ENCODE peak calls at places on chromosomes 7 and 10, in eight cellular contexts. One of them, this sample, is unnamed.

GRCh38 chr10:119198438-119198837 is 8.9 kb upstream of the GRK5 start:
- DNase-seq in GM12865: peak; percentile 38
- DNase-seq in AG10803: no peak
- DNase-seq in midbrain: peak; percentile 19
- DNase-seq in germinal center: peak; percentile 37
- DNase-seq in CD4-positive, alpha-beta T cell: no peak
- DNase-seq in GM03348: no peak
- DNase-seq in foreskin fibroblast: no peak
- DNase-seq in this sample: peak; percentile 47

GRCh38 chr7:120272896-120273475 is at the start of gene KCND2:
- DNase-seq in GM12865: peak; percentile 44
- DNase-seq in AG10803: no peak
- DNase-seq in midbrain: no peak
- DNase-seq in germinal center: no peak
- DNase-seq in CD4-positive, alpha-beta T cell: no peak
- DNase-seq in GM03348: peak; percentile 50
- DNase-seq in foreskin fibroblast: no peak
- DNase-seq in this sample: no peak

GRCh38 chr10:96244354-96244753 is 27.0 kb downstream of the BLNK start:
- DNase-seq in GM12865: peak; percentile 92
- DNase-seq in AG10803: no peak
- DNase-seq in midbrain: no peak
- DNase-seq in germinal center: peak; percentile 67
- DNase-seq in CD4-positive, alpha-beta T cell: no peak
- DNase-seq in GM03348: no peak
- DNase-seq in foreskin fibroblast: no peak
- DNase-seq in this sample: no peak

GRCh38 chr10:80261316-80262030 is 28.0 kb downstream of the MAT1A start:
- DNase-seq in GM12865: no peak
- DNase-seq in AG10803: no peak
- DNase-seq in midbrain: no peak
- DNase-seq in germinal center: no peak
- DNase-seq in CD4-positive, alpha-beta T cell: no peak
- DNase-seq in GM03348: no peak
- DNase-seq in foreskin fibroblast: no peak
- DNase-seq in this sample: no peak

GRCh38 chr7:43294080-43294630 is 181.7 kb downstream of the HECW1 start:
- DNase-seq in GM12865: no peak
- DNase-seq in AG10803: peak; percentile 78
- DNase-seq in midbrain: no peak
- DNase-seq in germinal center: no peak
- DNase-seq in CD4-positive, alpha-beta T cell: no peak
- DNase-seq in GM03348: peak; percentile 60
- DNase-seq in foreskin fibroblast: peak; percentile 76
- DNase-seq in this sample: peak; percentile 87

GRCh38 chr7:157139142-157140117 is 704 bp downstream of the UBE3C start:
- DNase-seq in GM12865: peak; percentile 75
- DNase-seq in AG10803: peak; percentile 43
- DNase-seq in midbrain: no peak
- DNase-seq in germinal center: peak; percentile 81
- DNase-seq in CD4-positive, alpha-beta T cell: peak; percentile 32
- DNase-seq in GM03348: peak; percentile 88
- DNase-seq in foreskin fibroblast: peak; percentile 30
- DNase-seq in this sample: peak; percentile 26

GRCh38 chr10:15167411-15168295 is 840 bp downstream of the NMT2 start:
- DNase-seq in GM12865: peak; percentile 70
- DNase-seq in AG10803: peak; percentile 44
- DNase-seq in midbrain: peak; percentile 36
- DNase-seq in germinal center: peak; percentile 49
- DNase-seq in CD4-positive, alpha-beta T cell: peak; percentile 20
- DNase-seq in GM03348: peak; percentile 62
- DNase-seq in foreskin fibroblast: peak; percentile 63
- DNase-seq in this sample: peak; percentile 62

GRCh38 chr7:73909051-73909941 is 48.3 kb downstream of the TMEM270 start:
- DNase-seq in GM12865: no peak
- DNase-seq in AG10803: no peak
- DNase-seq in midbrain: peak; percentile 11
- DNase-seq in germinal center: peak; percentile 37
- DNase-seq in CD4-positive, alpha-beta T cell: no peak
- DNase-seq in GM03348: no peak
- DNase-seq in foreskin fibroblast: no peak
- DNase-seq in this sample: no peak

GRCh38 chr7:1087462-1087809 is 477 bp upstream of the GPER1 start:
- DNase-seq in GM12865: no peak
- DNase-seq in AG10803: peak; percentile 88
- DNase-seq in midbrain: no peak
- DNase-seq in germinal center: no peak
- DNase-seq in CD4-positive, alpha-beta T cell: no peak
- DNase-seq in GM03348: peak; percentile 72
- DNase-seq in foreskin fibroblast: peak; percentile 28
- DNase-seq in this sample: peak; percentile 36

GRCh38 chr10:99004738-99005137 is 230.9 kb downstream of the HPSE2 start:
- DNase-seq in GM12865: no peak
- DNase-seq in AG10803: no peak
- DNase-seq in midbrain: no peak
- DNase-seq in germinal center: no peak
- DNase-seq in CD4-positive, alpha-beta T cell: no peak
- DNase-seq in GM03348: no peak
- DNase-seq in foreskin fibroblast: no peak
- DNase-seq in this sample: no peak

GRCh38 chr7:144759653-144760052 is 76.2 kb downstream of the TPK1 start:
- DNase-seq in GM12865: no peak
- DNase-seq in AG10803: no peak
- DNase-seq in midbrain: no peak
- DNase-seq in germinal center: no peak
- DNase-seq in CD4-positive, alpha-beta T cell: no peak
- DNase-seq in GM03348: no peak
- DNase-seq in foreskin fibroblast: no peak
- DNase-seq in this sample: no peak

GRCh38 chr10:28434063-28434462 is 98.9 kb upstream of the WAC start:
- DNase-seq in GM12865: no peak
- DNase-seq in AG10803: no peak
- DNase-seq in midbrain: no peak
- DNase-seq in germinal center: no peak
- DNase-seq in CD4-positive, alpha-beta T cell: no peak
- DNase-seq in GM03348: no peak
- DNase-seq in foreskin fibroblast: no peak
- DNase-seq in this sample: no peak

GRCh38 chr10:1180836-1181235 is 124.7 kb downstream of the WDR37 start:
- DNase-seq in GM12865: no peak
- DNase-seq in AG10803: no peak
- DNase-seq in midbrain: peak; percentile 35
- DNase-seq in germinal center: no peak
- DNase-seq in CD4-positive, alpha-beta T cell: no peak
- DNase-seq in GM03348: no peak
- DNase-seq in foreskin fibroblast: no peak
- DNase-seq in this sample: no peak

GRCh38 chr10:14982744-14983143 is 23.6 kb downstream of the MEIG1 start:
- DNase-seq in GM12865: no peak
- DNase-seq in AG10803: no peak
- DNase-seq in midbrain: no peak
- DNase-seq in germinal center: no peak
- DNase-seq in CD4-positive, alpha-beta T cell: no peak
- DNase-seq in GM03348: no peak
- DNase-seq in foreskin fibroblast: no peak
- DNase-seq in this sample: no peak

GRCh38 chr7:768881-769504 is 41.9 kb upstream of the PRKAR1B start:
- DNase-seq in GM12865: no peak
- DNase-seq in AG10803: no peak
- DNase-seq in midbrain: peak; percentile 57
- DNase-seq in germinal center: no peak
- DNase-seq in CD4-positive, alpha-beta T cell: no peak
- DNase-seq in GM03348: no peak
- DNase-seq in foreskin fibroblast: no peak
- DNase-seq in this sample: no peak

GRCh38 chr7:103690576-103690975 is 244.6 kb upstream of the SLC26A5 start:
- DNase-seq in GM12865: no peak
- DNase-seq in AG10803: no peak
- DNase-seq in midbrain: no peak
- DNase-seq in germinal center: no peak
- DNase-seq in CD4-positive, alpha-beta T cell: no peak
- DNase-seq in GM03348: no peak
- DNase-seq in foreskin fibroblast: no peak
- DNase-seq in this sample: no peak

GRCh38 chr10:101843032-101843991 is at the start of gene KCNIP2:
- DNase-seq in GM12865: peak; percentile 70
- DNase-seq in AG10803: no peak
- DNase-seq in midbrain: peak; percentile 38
- DNase-seq in germinal center: peak; percentile 79
- DNase-seq in CD4-positive, alpha-beta T cell: no peak
- DNase-seq in GM03348: peak; percentile 41
- DNase-seq in foreskin fibroblast: no peak
- DNase-seq in this sample: no peak

GRCh38 chr10:87896216-87896615 is 32.8 kb downstream of the PTEN start:
- DNase-seq in GM12865: no peak
- DNase-seq in AG10803: no peak
- DNase-seq in midbrain: no peak
- DNase-seq in germinal center: no peak
- DNase-seq in CD4-positive, alpha-beta T cell: no peak
- DNase-seq in GM03348: no peak
- DNase-seq in foreskin fibroblast: no peak
- DNase-seq in this sample: no peak

GRCh38 chr7:12864470-12865046 is 177.1 kb downstream of the ARL4A start:
- DNase-seq in GM12865: no peak
- DNase-seq in AG10803: no peak
- DNase-seq in midbrain: no peak
- DNase-seq in germinal center: no peak
- DNase-seq in CD4-positive, alpha-beta T cell: no peak
- DNase-seq in GM03348: no peak
- DNase-seq in foreskin fibroblast: no peak
- DNase-seq in this sample: no peak

GRCh38 chr10:93384006-93384405 is 98.1 kb downstream of the MYOF start:
- DNase-seq in GM12865: no peak
- DNase-seq in AG10803: no peak
- DNase-seq in midbrain: no peak
- DNase-seq in germinal center: no peak
- DNase-seq in CD4-positive, alpha-beta T cell: no peak
- DNase-seq in GM03348: no peak
- DNase-seq in foreskin fibroblast: no peak
- DNase-seq in this sample: no peak

GRCh38 chr10:127587668-127588395 is 38.7 kb downstream of the NPS start:
- DNase-seq in GM12865: no peak
- DNase-seq in AG10803: no peak
- DNase-seq in midbrain: peak; percentile 31
- DNase-seq in germinal center: no peak
- DNase-seq in CD4-positive, alpha-beta T cell: no peak
- DNase-seq in GM03348: no peak
- DNase-seq in foreskin fibroblast: no peak
- DNase-seq in this sample: no peak

GRCh38 chr10:85537561-85537960 is 829.0 kb downstream of the GRID1 start:
- DNase-seq in GM12865: no peak
- DNase-seq in AG10803: no peak
- DNase-seq in midbrain: no peak
- DNase-seq in germinal center: no peak
- DNase-seq in CD4-positive, alpha-beta T cell: no peak
- DNase-seq in GM03348: no peak
- DNase-seq in foreskin fibroblast: no peak
- DNase-seq in this sample: no peak

GRCh38 chr10:49594594-49594993 is 15.5 kb upstream of the SLC18A3 start:
- DNase-seq in GM12865: peak; percentile 40
- DNase-seq in AG10803: peak; percentile 59
- DNase-seq in midbrain: peak; percentile 58
- DNase-seq in germinal center: peak; percentile 42
- DNase-seq in CD4-positive, alpha-beta T cell: no peak
- DNase-seq in GM03348: peak; percentile 88
- DNase-seq in foreskin fibroblast: peak; percentile 63
- DNase-seq in this sample: peak; percentile 79

GRCh38 chr7:140656548-140657515 is 15.9 kb upstream of the ADCK2 start:
- DNase-seq in GM12865: peak; percentile 74
- DNase-seq in AG10803: peak; percentile 69
- DNase-seq in midbrain: peak; percentile 21
- DNase-seq in germinal center: peak; percentile 45
- DNase-seq in CD4-positive, alpha-beta T cell: no peak
- DNase-seq in GM03348: peak; percentile 49
- DNase-seq in foreskin fibroblast: peak; percentile 67
- DNase-seq in this sample: peak; percentile 92

This sample was measured in choroid plexus epithelial cell.